ENCODE peak calls at places on chromosome 20, in four cellular contexts. One of them, this sample, is unnamed.
A peak's percentile ranks its signal among the peaks of the same experiment; 100 is the strongest.

GRCh38 chr20:38150595-38151170 is 14.4 kb downstream of the TGM2 start:
- DNase-seq in transverse colon: no peak
- DNase-seq in body of pancreas: no peak
- DNase-seq in left ventricle myocardium inferior: no peak
- DNase-seq in this sample: peak; percentile 15

GRCh38 chr20:8932192-8933150 is 136.4 kb upstream of the PLCB4 start:
- DNase-seq in transverse colon: no peak
- DNase-seq in body of pancreas: no peak
- DNase-seq in left ventricle myocardium inferior: no peak
- DNase-seq in this sample: no peak

GRCh38 chr20:45258669-45259068 is 4.3 kb upstream of the SLPI start:
- DNase-seq in transverse colon: no peak
- DNase-seq in body of pancreas: no peak
- DNase-seq in left ventricle myocardium inferior: no peak
- DNase-seq in this sample: no peak

GRCh38 chr20:20289331-20289730 is 78.6 kb upstream of the INSM1 start:
- DNase-seq in transverse colon: no peak
- DNase-seq in body of pancreas: no peak
- DNase-seq in left ventricle myocardium inferior: no peak
- DNase-seq in this sample: no peak

GRCh38 chr20:39775110-39775509 is 813.0 kb downstream of the DHX35 start:
- DNase-seq in transverse colon: no peak
- DNase-seq in body of pancreas: peak; percentile 66
- DNase-seq in left ventricle myocardium inferior: peak; percentile 76
- DNase-seq in this sample: peak; percentile 49

GRCh38 chr20:35320396-35321126 is 28.3 kb upstream of the FAM83C start:
- DNase-seq in transverse colon: no peak
- DNase-seq in body of pancreas: no peak
- DNase-seq in left ventricle myocardium inferior: no peak
- DNase-seq in this sample: no peak

GRCh38 chr20:29687438-29687837 is 1570.0 kb upstream of the DEFB115 start:
- DNase-seq in transverse colon: no peak
- DNase-seq in body of pancreas: no peak
- DNase-seq in left ventricle myocardium inferior: no peak
- DNase-seq in this sample: no peak

GRCh38 chr20:58196402-58197184 is 31.9 kb downstream of the ANKRD60 start:
- DNase-seq in transverse colon: no peak
- DNase-seq in body of pancreas: no peak
- DNase-seq in left ventricle myocardium inferior: no peak
- DNase-seq in this sample: no peak

GRCh38 chr20:13302647-13303425 is 81.8 kb downstream of the ISM1 start:
- DNase-seq in transverse colon: peak; percentile 32
- DNase-seq in body of pancreas: no peak
- DNase-seq in left ventricle myocardium inferior: no peak
- DNase-seq in this sample: no peak

GRCh38 chr20:50850721-50851286 is 55.9 kb downstream of the BCAS4 start:
- DNase-seq in transverse colon: peak; percentile 22
- DNase-seq in body of pancreas: peak; percentile 48
- DNase-seq in left ventricle myocardium inferior: no peak
- DNase-seq in this sample: no peak

GRCh38 chr20:60789399-60789798 is 462.7 kb upstream of the CDH4 start:
- DNase-seq in transverse colon: no peak
- DNase-seq in body of pancreas: no peak
- DNase-seq in left ventricle myocardium inferior: no peak
- DNase-seq in this sample: no peak

GRCh38 chr20:34771680-34772081 is 53.8 kb downstream of the NCOA6 start:
- DNase-seq in transverse colon: no peak
- DNase-seq in body of pancreas: no peak
- DNase-seq in left ventricle myocardium inferior: no peak
- DNase-seq in this sample: no peak

GRCh38 chr20:40134176-40134575 is 554.9 kb downstream of the MAFB start:
- DNase-seq in transverse colon: no peak
- DNase-seq in body of pancreas: no peak
- DNase-seq in left ventricle myocardium inferior: no peak
- DNase-seq in this sample: no peak

DNA sequence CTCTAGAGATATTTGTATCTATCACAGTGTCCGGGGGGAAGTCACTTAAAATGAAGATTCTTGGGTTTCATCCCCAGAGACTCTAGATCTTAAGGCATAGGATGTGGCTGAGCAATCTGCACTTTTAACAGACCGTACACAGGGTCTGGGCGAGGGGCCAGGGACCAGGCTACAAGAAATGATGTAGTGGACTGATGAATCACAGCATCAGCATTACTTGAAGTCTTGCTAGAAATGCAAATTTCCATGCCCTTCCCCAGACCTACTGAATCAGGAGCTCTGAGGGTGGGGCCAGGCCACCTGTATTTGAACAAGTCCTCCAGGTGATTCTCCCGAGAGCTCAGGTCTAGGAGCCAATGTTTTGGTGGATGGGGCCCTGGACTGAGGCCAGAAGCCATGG is 168.4 kb downstream of the DOK5 start:
- DNase-seq in transverse colon: no peak
- DNase-seq in body of pancreas: no peak
- DNase-seq in left ventricle myocardium inferior: no peak
- DNase-seq in this sample: no peak
- H3K4me3 ChIP-seq in transverse colon: no peak overlapping the region
- H3K4me3 ChIP-seq in body of pancreas: no peak overlapping the region
- H3K4me3 ChIP-seq in left ventricle myocardium inferior: no peak overlapping the region
- H3K4me3 ChIP-seq in this sample: no peak overlapping the region

GRCh38 chr20:23666189-23666588 is 22.6 kb downstream of the CST4 start:
- DNase-seq in transverse colon: no peak
- DNase-seq in body of pancreas: no peak
- DNase-seq in left ventricle myocardium inferior: no peak
- DNase-seq in this sample: no peak
- TF ChIP-seq CTCF in transverse colon: no peak
- TF ChIP-seq CTCF in body of pancreas: no peak
- TF ChIP-seq CTCF in left ventricle myocardium inferior: no peak
- TF ChIP-seq CTCF in this sample: no peak

GRCh38 chr20:49276895-49277785 is 717 bp downstream of the ZNFX1 start:
- DNase-seq in transverse colon: peak; percentile 49
- DNase-seq in body of pancreas: peak; percentile 31
- DNase-seq in left ventricle myocardium inferior: peak; percentile 24
- DNase-seq in this sample: peak; percentile 64

GRCh38 chr20:49273696-49274277 is 4.1 kb downstream of the ZNFX1 start:
- DNase-seq in transverse colon: no peak
- DNase-seq in body of pancreas: no peak
- DNase-seq in left ventricle myocardium inferior: no peak
- DNase-seq in this sample: no peak

GRCh38 chr20:49276201-49276894 is 1.5 kb downstream of the ZNFX1 start:
- DNase-seq in transverse colon: peak; percentile 14
- DNase-seq in body of pancreas: no peak
- DNase-seq in left ventricle myocardium inferior: no peak
- DNase-seq in this sample: no peak

GRCh38 chr20:49277786-49278035 is 146 bp downstream of the ZNFX1 start:
- DNase-seq in transverse colon: no peak
- DNase-seq in body of pancreas: no peak
- DNase-seq in left ventricle myocardium inferior: no peak
- DNase-seq in this sample: no peak

DNA sequence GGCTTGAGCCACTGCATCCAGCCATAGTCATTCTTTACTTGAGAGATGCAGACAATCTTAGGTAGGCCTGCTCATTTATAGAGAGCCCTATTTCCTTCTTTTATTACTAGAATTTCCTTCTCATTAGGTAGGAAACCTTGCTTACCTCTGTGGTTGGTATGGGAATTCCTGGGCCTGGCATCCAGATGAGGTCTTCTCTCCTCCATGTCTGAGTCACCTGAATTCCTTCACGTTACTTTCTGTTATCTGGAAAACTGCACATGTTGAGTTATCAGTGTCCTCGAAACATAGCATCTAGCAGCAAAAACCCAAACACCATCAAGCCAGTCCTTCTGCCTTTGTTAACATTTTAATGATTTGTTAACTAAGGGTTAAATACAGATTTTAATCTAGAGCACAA is 2.2 kb downstream of the ZNFX1 start:
- DNase-seq in transverse colon: no peak
- DNase-seq in body of pancreas: no peak
- DNase-seq in left ventricle myocardium inferior: no peak
- DNase-seq in this sample: no peak
- H3K27me3 ChIP-seq in transverse colon: no peaks in the 10 kb centered on the region
- H3K27me3 ChIP-seq in body of pancreas: no peaks in the 10 kb centered on the region
- H3K27me3 ChIP-seq in left ventricle myocardium inferior: no peaks in the 10 kb centered on the region
- H3K27me3 ChIP-seq in this sample: no peaks in the 10 kb centered on the region

GRCh38 chr20:43534791-43535350 is 24.0 kb upstream of the SGK2 start:
- DNase-seq in transverse colon: no peak
- DNase-seq in body of pancreas: no peak
- DNase-seq in left ventricle myocardium inferior: no peak
- DNase-seq in this sample: no peak
- H3K4me3 ChIP-seq in transverse colon: no peak overlapping the region
- H3K4me3 ChIP-seq in body of pancreas: no peak overlapping the region
- H3K4me3 ChIP-seq in left ventricle myocardium inferior: no peak overlapping the region
- H3K4me3 ChIP-seq in this sample: no peak overlapping the region

DNA sequence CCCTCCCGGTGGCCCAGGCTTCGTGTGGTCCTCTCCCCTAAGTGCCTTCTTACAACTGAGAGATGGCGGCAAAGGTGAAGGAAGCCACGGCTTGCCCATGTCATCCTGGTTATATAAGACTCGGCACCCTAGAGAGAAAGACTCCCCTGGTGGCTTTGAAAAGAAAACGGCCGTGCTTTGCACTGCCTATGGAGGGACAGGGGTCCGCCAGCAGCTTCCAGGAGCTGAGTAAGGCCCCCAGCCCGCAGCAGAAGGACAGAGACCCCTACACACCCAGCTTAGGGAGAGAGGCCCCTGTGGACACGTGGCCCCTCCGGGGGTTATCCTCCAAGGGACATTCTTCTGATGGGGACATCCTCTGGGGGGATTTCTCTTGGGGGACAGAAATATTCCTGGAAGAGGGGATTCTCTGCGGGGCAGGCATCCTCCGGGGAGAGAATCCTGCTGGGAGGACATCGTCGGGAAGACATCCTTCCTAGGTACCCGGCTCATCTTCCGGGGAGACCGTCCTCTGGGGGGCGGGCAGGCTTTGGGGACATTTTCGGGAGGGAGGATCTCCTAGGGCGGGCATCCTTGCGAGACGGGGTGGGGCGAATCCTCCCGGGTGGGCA is 509 bp upstream of the OGFR start:
- DNase-seq in transverse colon: no peak
- DNase-seq in body of pancreas: no peak
- DNase-seq in left ventricle myocardium inferior: no peak
- DNase-seq in this sample: no peak
- TF ChIP-seq CTCF in transverse colon: no peak
- TF ChIP-seq CTCF in body of pancreas: no peak
- TF ChIP-seq CTCF in left ventricle myocardium inferior: no peak
- TF ChIP-seq CTCF in this sample: no peak

DNA sequence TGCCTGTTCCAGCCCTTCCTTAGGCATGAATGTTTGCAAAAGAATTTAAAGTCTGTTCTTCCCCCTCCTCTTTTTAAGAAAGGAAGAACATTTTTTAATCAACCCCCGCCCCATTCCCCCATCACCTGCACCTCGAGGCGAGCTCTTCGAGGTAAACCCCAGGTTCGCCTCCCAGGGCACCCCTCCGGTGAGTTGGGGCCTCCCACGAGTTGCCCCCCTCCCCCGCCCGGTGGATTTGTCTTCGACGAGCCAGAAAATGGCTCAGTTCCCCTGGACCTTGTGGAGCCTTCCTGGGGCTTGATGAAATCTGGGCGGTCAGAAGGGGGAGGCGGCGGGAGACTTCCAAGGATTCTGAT is 256 bp upstream of the OVOL2 start:
- DNase-seq in transverse colon: no peak
- DNase-seq in body of pancreas: no peak
- DNase-seq in left ventricle myocardium inferior: no peak
- DNase-seq in this sample: peak; percentile 54
- H3K27me3 ChIP-seq in transverse colon: peaks cover 75% of the 10 kb centered on the region
- H3K27me3 ChIP-seq in body of pancreas: no peaks in the 10 kb centered on the region
- H3K27me3 ChIP-seq in left ventricle myocardium inferior: peaks cover 100% of the 10 kb centered on the region
- H3K27me3 ChIP-seq in this sample: peaks cover 72% of the 10 kb centered on the region

GRCh38 chr20:4025125-4025524 is 9.8 kb upstream of the RNF24 start:
- DNase-seq in transverse colon: no peak
- DNase-seq in body of pancreas: no peak
- DNase-seq in left ventricle myocardium inferior: no peak
- DNase-seq in this sample: no peak

GRCh38 chr20:4021905-4022304 is 6.5 kb upstream of the RNF24 start:
- DNase-seq in transverse colon: no peak
- DNase-seq in body of pancreas: no peak
- DNase-seq in left ventricle myocardium inferior: no peak
- DNase-seq in this sample: no peak

GRCh38 chr20:4020256-4020655 is 4.9 kb upstream of the RNF24 start:
- DNase-seq in transverse colon: no peak
- DNase-seq in body of pancreas: no peak
- DNase-seq in left ventricle myocardium inferior: no peak
- DNase-seq in this sample: no peak

GRCh38 chr20:4025679-4026078 is 10.3 kb upstream of the RNF24 start:
- DNase-seq in transverse colon: no peak
- DNase-seq in body of pancreas: no peak
- DNase-seq in left ventricle myocardium inferior: no peak
- DNase-seq in this sample: no peak

GRCh38 chr20:4022386-4023350 is 7.3 kb upstream of the RNF24 start:
- DNase-seq in transverse colon: no peak
- DNase-seq in body of pancreas: no peak
- DNase-seq in left ventricle myocardium inferior: no peak
- DNase-seq in this sample: no peak
- H3K4me3 ChIP-seq in transverse colon: no peak overlapping the region
- H3K4me3 ChIP-seq in body of pancreas: no peak overlapping the region
- H3K4me3 ChIP-seq in left ventricle myocardium inferior: no peak overlapping the region
- H3K4me3 ChIP-seq in this sample: no peak overlapping the region

DNA sequence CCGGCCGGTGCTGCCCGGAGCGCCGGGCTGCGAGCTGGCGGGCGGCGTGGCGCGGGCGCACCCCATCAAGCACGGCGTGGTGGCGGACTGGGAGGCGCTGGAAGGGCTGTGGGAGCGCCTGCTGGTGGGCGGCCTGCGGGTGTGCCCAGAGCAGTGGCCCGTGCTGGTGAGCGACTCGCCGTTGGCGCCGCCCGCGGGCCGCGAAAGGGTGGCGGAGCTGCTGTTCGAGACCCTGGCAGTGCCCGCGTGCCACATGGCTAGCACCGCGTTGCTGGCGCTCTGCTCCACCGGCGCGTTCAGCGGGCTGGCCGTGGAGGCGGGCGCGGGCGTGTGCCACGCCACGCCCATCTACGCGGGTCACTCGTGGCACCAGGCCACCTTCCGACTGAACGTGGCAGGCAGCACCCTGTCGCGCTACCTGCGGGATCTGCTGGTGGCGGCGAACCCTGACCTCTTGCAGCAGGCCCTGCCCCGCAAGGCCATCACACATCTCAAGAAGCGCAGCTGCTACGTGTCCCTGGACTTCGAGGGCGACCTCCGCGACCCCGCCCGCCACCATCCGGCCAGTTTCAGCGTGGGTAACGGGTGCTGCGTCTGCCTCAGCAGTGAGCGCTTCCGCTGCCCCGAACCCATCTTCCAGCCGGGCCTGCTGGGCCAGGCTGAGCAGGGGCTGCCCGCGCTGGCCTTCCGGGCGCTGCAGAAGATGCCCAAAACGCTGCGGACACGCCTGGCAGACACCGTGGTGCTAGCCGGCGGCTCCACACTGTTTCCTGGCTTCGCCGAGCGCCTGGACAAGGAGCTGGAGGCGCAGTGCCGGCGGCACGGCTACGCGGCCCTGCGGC is 723 bp downstream of the ACTL10 start:
- DNase-seq in transverse colon: peak; percentile 88
- DNase-seq in body of pancreas: peak; percentile 87
- DNase-seq in left ventricle myocardium inferior: peak; percentile 58
- DNase-seq in this sample: peak; percentile 69
- TF ChIP-seq CTCF in transverse colon: no peak
- TF ChIP-seq CTCF in body of pancreas: no peak
- TF ChIP-seq CTCF in left ventricle myocardium inferior: no peak
- TF ChIP-seq CTCF in this sample: peak; percentile 90

GRCh38 chr20:37137547-37137946 is 41.6 kb upstream of the RPN2 start:
- DNase-seq in transverse colon: no peak
- DNase-seq in body of pancreas: no peak
- DNase-seq in left ventricle myocardium inferior: no peak
- DNase-seq in this sample: no peak
- H3K27me3 ChIP-seq in transverse colon: no peaks in the 10 kb centered on the region
- H3K27me3 ChIP-seq in body of pancreas: no peaks in the 10 kb centered on the region
- H3K27me3 ChIP-seq in left ventricle myocardium inferior: no peaks in the 10 kb centered on the region
- H3K27me3 ChIP-seq in this sample: no peaks in the 10 kb centered on the region

This sample was measured in lower lobe of right lung.